ENCODE peak calls at places on chromosome X, in six cellular contexts. One of them, this sample, is unnamed.

GRCh38 chrX:9746148-9746880 is 19.3 kb downstream of the GPR143 start:
- DNase-seq in upper lobe of right lung: no peak
- DNase-seq in dorsolateral prefrontal cortex: no peak
- DNase-seq in activated CD4-positive, alpha-beta T cell treated with anti-CD3 and anti-CD28 coated beads, Interleukin-2, amount 10 ng/mL, durations not matched to agents 7 days and 5 days: no peak
- DNase-seq in stimulated activated CD4-positive, alpha-beta T cell treated with anti-CD3 and anti-CD28 coated beads, Interleukin-4, amount 100 ng/mL, for 24 hours: no peak
- DNase-seq in stomach: no peak
- DNase-seq in this sample: no peak

GRCh38 chrX:65697173-65697572 is 29.7 kb downstream of the MSN start:
- DNase-seq in upper lobe of right lung: no peak
- DNase-seq in dorsolateral prefrontal cortex: no peak
- DNase-seq in activated CD4-positive, alpha-beta T cell treated with anti-CD3 and anti-CD28 coated beads, Interleukin-2, amount 10 ng/mL, durations not matched to agents 7 days and 5 days: no peak
- DNase-seq in stimulated activated CD4-positive, alpha-beta T cell treated with anti-CD3 and anti-CD28 coated beads, Interleukin-4, amount 100 ng/mL, for 24 hours: no peak
- DNase-seq in stomach: no peak
- DNase-seq in this sample: peak; percentile 32

GRCh38 chrX:23726196-23726595 is 16.9 kb downstream of the ACOT9 start:
- DNase-seq in upper lobe of right lung: no peak
- DNase-seq in dorsolateral prefrontal cortex: no peak
- DNase-seq in activated CD4-positive, alpha-beta T cell treated with anti-CD3 and anti-CD28 coated beads, Interleukin-2, amount 10 ng/mL, durations not matched to agents 7 days and 5 days: no peak
- DNase-seq in stimulated activated CD4-positive, alpha-beta T cell treated with anti-CD3 and anti-CD28 coated beads, Interleukin-4, amount 100 ng/mL, for 24 hours: no peak
- DNase-seq in stomach: no peak
- DNase-seq in this sample: no peak

GRCh38 chrX:7318661-7319060 is 170.7 kb upstream of the PUDP start:
- DNase-seq in upper lobe of right lung: no peak
- DNase-seq in dorsolateral prefrontal cortex: no peak
- DNase-seq in activated CD4-positive, alpha-beta T cell treated with anti-CD3 and anti-CD28 coated beads, Interleukin-2, amount 10 ng/mL, durations not matched to agents 7 days and 5 days: no peak
- DNase-seq in stimulated activated CD4-positive, alpha-beta T cell treated with anti-CD3 and anti-CD28 coated beads, Interleukin-4, amount 100 ng/mL, for 24 hours: no peak
- DNase-seq in stomach: no peak
- DNase-seq in this sample: no peak

GRCh38 chrX:134607523-134607922 is 50.7 kb downstream of the PLAC1 start:
- DNase-seq in upper lobe of right lung: no peak
- DNase-seq in dorsolateral prefrontal cortex: no peak
- DNase-seq in activated CD4-positive, alpha-beta T cell treated with anti-CD3 and anti-CD28 coated beads, Interleukin-2, amount 10 ng/mL, durations not matched to agents 7 days and 5 days: no peak
- DNase-seq in stimulated activated CD4-positive, alpha-beta T cell treated with anti-CD3 and anti-CD28 coated beads, Interleukin-4, amount 100 ng/mL, for 24 hours: no peak
- DNase-seq in stomach: no peak
- DNase-seq in this sample: no peak

GRCh38 chrX:18041656-18042055 is 179.0 kb downstream of the BEND2 start:
- DNase-seq in upper lobe of right lung: no peak
- DNase-seq in dorsolateral prefrontal cortex: no peak
- DNase-seq in activated CD4-positive, alpha-beta T cell treated with anti-CD3 and anti-CD28 coated beads, Interleukin-2, amount 10 ng/mL, durations not matched to agents 7 days and 5 days: no peak
- DNase-seq in stimulated activated CD4-positive, alpha-beta T cell treated with anti-CD3 and anti-CD28 coated beads, Interleukin-4, amount 100 ng/mL, for 24 hours: no peak
- DNase-seq in stomach: no peak
- DNase-seq in this sample: no peak

GRCh38 chrX:79156818-79157217 is 12.3 kb downstream of the GPR174 start:
- DNase-seq in upper lobe of right lung: no peak
- DNase-seq in dorsolateral prefrontal cortex: no peak
- DNase-seq in activated CD4-positive, alpha-beta T cell treated with anti-CD3 and anti-CD28 coated beads, Interleukin-2, amount 10 ng/mL, durations not matched to agents 7 days and 5 days: no peak
- DNase-seq in stimulated activated CD4-positive, alpha-beta T cell treated with anti-CD3 and anti-CD28 coated beads, Interleukin-4, amount 100 ng/mL, for 24 hours: no peak
- DNase-seq in stomach: no peak
- DNase-seq in this sample: no peak

GRCh38 chrX:131895002-131895401 is 128.1 kb upstream of the STK26 start:
- DNase-seq in upper lobe of right lung: no peak
- DNase-seq in dorsolateral prefrontal cortex: no peak
- DNase-seq in activated CD4-positive, alpha-beta T cell treated with anti-CD3 and anti-CD28 coated beads, Interleukin-2, amount 10 ng/mL, durations not matched to agents 7 days and 5 days: no peak
- DNase-seq in stimulated activated CD4-positive, alpha-beta T cell treated with anti-CD3 and anti-CD28 coated beads, Interleukin-4, amount 100 ng/mL, for 24 hours: no peak
- DNase-seq in stomach: no peak
- DNase-seq in this sample: no peak

GRCh38 chrX:23504895-23505294 is 162.4 kb upstream of the PRDX4 start:
- DNase-seq in upper lobe of right lung: no peak
- DNase-seq in dorsolateral prefrontal cortex: no peak
- DNase-seq in activated CD4-positive, alpha-beta T cell treated with anti-CD3 and anti-CD28 coated beads, Interleukin-2, amount 10 ng/mL, durations not matched to agents 7 days and 5 days: no peak
- DNase-seq in stimulated activated CD4-positive, alpha-beta T cell treated with anti-CD3 and anti-CD28 coated beads, Interleukin-4, amount 100 ng/mL, for 24 hours: no peak
- DNase-seq in stomach: no peak
- DNase-seq in this sample: no peak

GRCh38 chrX:48854898-48855297 is 19.5 kb upstream of the PCSK1N start:
- DNase-seq in upper lobe of right lung: no peak
- DNase-seq in dorsolateral prefrontal cortex: no peak
- DNase-seq in activated CD4-positive, alpha-beta T cell treated with anti-CD3 and anti-CD28 coated beads, Interleukin-2, amount 10 ng/mL, durations not matched to agents 7 days and 5 days: peak; percentile 7
- DNase-seq in stimulated activated CD4-positive, alpha-beta T cell treated with anti-CD3 and anti-CD28 coated beads, Interleukin-4, amount 100 ng/mL, for 24 hours: no peak
- DNase-seq in stomach: no peak
- DNase-seq in this sample: peak; percentile 5

GRCh38 chrX:30308263-30309138 is 689 bp downstream of the NR0B1 start:
- DNase-seq in upper lobe of right lung: no peak
- DNase-seq in dorsolateral prefrontal cortex: no peak
- DNase-seq in activated CD4-positive, alpha-beta T cell treated with anti-CD3 and anti-CD28 coated beads, Interleukin-2, amount 10 ng/mL, durations not matched to agents 7 days and 5 days: no peak
- DNase-seq in stimulated activated CD4-positive, alpha-beta T cell treated with anti-CD3 and anti-CD28 coated beads, Interleukin-4, amount 100 ng/mL, for 24 hours: no peak
- DNase-seq in stomach: no peak
- DNase-seq in this sample: no peak

GRCh38 chrX:12929701-12930100 is 23.3 kb downstream of the TLR8 start:
- DNase-seq in upper lobe of right lung: no peak
- DNase-seq in dorsolateral prefrontal cortex: no peak
- DNase-seq in activated CD4-positive, alpha-beta T cell treated with anti-CD3 and anti-CD28 coated beads, Interleukin-2, amount 10 ng/mL, durations not matched to agents 7 days and 5 days: no peak
- DNase-seq in stimulated activated CD4-positive, alpha-beta T cell treated with anti-CD3 and anti-CD28 coated beads, Interleukin-4, amount 100 ng/mL, for 24 hours: no peak
- DNase-seq in stomach: no peak
- DNase-seq in this sample: no peak

GRCh38 chrX:32642283-32642682 is 569.1 kb downstream of the DMD start:
- DNase-seq in upper lobe of right lung: no peak
- DNase-seq in dorsolateral prefrontal cortex: no peak
- DNase-seq in activated CD4-positive, alpha-beta T cell treated with anti-CD3 and anti-CD28 coated beads, Interleukin-2, amount 10 ng/mL, durations not matched to agents 7 days and 5 days: no peak
- DNase-seq in stimulated activated CD4-positive, alpha-beta T cell treated with anti-CD3 and anti-CD28 coated beads, Interleukin-4, amount 100 ng/mL, for 24 hours: no peak
- DNase-seq in stomach: no peak
- DNase-seq in this sample: no peak

GRCh38 chrX:74160358-74160757 is 143.6 kb upstream of the ZCCHC13 start:
- DNase-seq in upper lobe of right lung: no peak
- DNase-seq in dorsolateral prefrontal cortex: no peak
- DNase-seq in activated CD4-positive, alpha-beta T cell treated with anti-CD3 and anti-CD28 coated beads, Interleukin-2, amount 10 ng/mL, durations not matched to agents 7 days and 5 days: no peak
- DNase-seq in stimulated activated CD4-positive, alpha-beta T cell treated with anti-CD3 and anti-CD28 coated beads, Interleukin-4, amount 100 ng/mL, for 24 hours: no peak
- DNase-seq in stomach: no peak
- DNase-seq in this sample: no peak

GRCh38 chrX:152821145-152821765 is 9.3 kb downstream of the CETN2 start:
- DNase-seq in upper lobe of right lung: no peak
- DNase-seq in dorsolateral prefrontal cortex: no peak
- DNase-seq in activated CD4-positive, alpha-beta T cell treated with anti-CD3 and anti-CD28 coated beads, Interleukin-2, amount 10 ng/mL, durations not matched to agents 7 days and 5 days: peak; percentile 18
- DNase-seq in stimulated activated CD4-positive, alpha-beta T cell treated with anti-CD3 and anti-CD28 coated beads, Interleukin-4, amount 100 ng/mL, for 24 hours: peak; percentile 4
- DNase-seq in stomach: peak; percentile 52
- DNase-seq in this sample: peak; percentile 31

GRCh38 chrX:9992061-9992460 is 24.9 kb downstream of the CLDN34 start:
- DNase-seq in upper lobe of right lung: no peak
- DNase-seq in dorsolateral prefrontal cortex: no peak
- DNase-seq in activated CD4-positive, alpha-beta T cell treated with anti-CD3 and anti-CD28 coated beads, Interleukin-2, amount 10 ng/mL, durations not matched to agents 7 days and 5 days: no peak
- DNase-seq in stimulated activated CD4-positive, alpha-beta T cell treated with anti-CD3 and anti-CD28 coated beads, Interleukin-4, amount 100 ng/mL, for 24 hours: no peak
- DNase-seq in stomach: no peak
- DNase-seq in this sample: no peak

GRCh38 chrX:12360991-12361598 is 222.8 kb downstream of the FRMPD4 start:
- DNase-seq in upper lobe of right lung: no peak
- DNase-seq in dorsolateral prefrontal cortex: no peak
- DNase-seq in activated CD4-positive, alpha-beta T cell treated with anti-CD3 and anti-CD28 coated beads, Interleukin-2, amount 10 ng/mL, durations not matched to agents 7 days and 5 days: no peak
- DNase-seq in stimulated activated CD4-positive, alpha-beta T cell treated with anti-CD3 and anti-CD28 coated beads, Interleukin-4, amount 100 ng/mL, for 24 hours: no peak
- DNase-seq in stomach: no peak
- DNase-seq in this sample: no peak

GRCh38 chrX:44765556-44765955 is 78.3 kb upstream of the DUSP21 start:
- DNase-seq in upper lobe of right lung: no peak
- DNase-seq in dorsolateral prefrontal cortex: no peak
- DNase-seq in activated CD4-positive, alpha-beta T cell treated with anti-CD3 and anti-CD28 coated beads, Interleukin-2, amount 10 ng/mL, durations not matched to agents 7 days and 5 days: no peak
- DNase-seq in stimulated activated CD4-positive, alpha-beta T cell treated with anti-CD3 and anti-CD28 coated beads, Interleukin-4, amount 100 ng/mL, for 24 hours: no peak
- DNase-seq in stomach: no peak
- DNase-seq in this sample: no peak

GRCh38 chrX:26747877-26748276 is 531.9 kb downstream of the MAGEB5 start:
- DNase-seq in upper lobe of right lung: no peak
- DNase-seq in dorsolateral prefrontal cortex: no peak
- DNase-seq in activated CD4-positive, alpha-beta T cell treated with anti-CD3 and anti-CD28 coated beads, Interleukin-2, amount 10 ng/mL, durations not matched to agents 7 days and 5 days: no peak
- DNase-seq in stimulated activated CD4-positive, alpha-beta T cell treated with anti-CD3 and anti-CD28 coated beads, Interleukin-4, amount 100 ng/mL, for 24 hours: no peak
- DNase-seq in stomach: no peak
- DNase-seq in this sample: no peak

GRCh38 chrX:72306085-72306801 is 529 bp upstream of the CITED1 start:
- DNase-seq in upper lobe of right lung: no peak
- DNase-seq in dorsolateral prefrontal cortex: no peak
- DNase-seq in activated CD4-positive, alpha-beta T cell treated with anti-CD3 and anti-CD28 coated beads, Interleukin-2, amount 10 ng/mL, durations not matched to agents 7 days and 5 days: no peak
- DNase-seq in stimulated activated CD4-positive, alpha-beta T cell treated with anti-CD3 and anti-CD28 coated beads, Interleukin-4, amount 100 ng/mL, for 24 hours: no peak
- DNase-seq in stomach: no peak
- DNase-seq in this sample: no peak

GRCh38 chrX:33970028-33970932 is 161.8 kb downstream of the FAM47A start:
- DNase-seq in upper lobe of right lung: no peak
- DNase-seq in dorsolateral prefrontal cortex: no peak
- DNase-seq in activated CD4-positive, alpha-beta T cell treated with anti-CD3 and anti-CD28 coated beads, Interleukin-2, amount 10 ng/mL, durations not matched to agents 7 days and 5 days: no peak
- DNase-seq in stimulated activated CD4-positive, alpha-beta T cell treated with anti-CD3 and anti-CD28 coated beads, Interleukin-4, amount 100 ng/mL, for 24 hours: no peak
- DNase-seq in stomach: no peak
- DNase-seq in this sample: no peak

GRCh38 chrX:37437160-37437559 is 88.0 kb downstream of the PRRG1 start:
- DNase-seq in upper lobe of right lung: no peak
- DNase-seq in dorsolateral prefrontal cortex: no peak
- DNase-seq in activated CD4-positive, alpha-beta T cell treated with anti-CD3 and anti-CD28 coated beads, Interleukin-2, amount 10 ng/mL, durations not matched to agents 7 days and 5 days: no peak
- DNase-seq in stimulated activated CD4-positive, alpha-beta T cell treated with anti-CD3 and anti-CD28 coated beads, Interleukin-4, amount 100 ng/mL, for 24 hours: no peak
- DNase-seq in stomach: no peak
- DNase-seq in this sample: no peak

GRCh38 chrX:65644621-65645287 is 22.7 kb upstream of the MSN start:
- DNase-seq in upper lobe of right lung: peak; percentile 81
- DNase-seq in dorsolateral prefrontal cortex: peak; percentile 67
- DNase-seq in activated CD4-positive, alpha-beta T cell treated with anti-CD3 and anti-CD28 coated beads, Interleukin-2, amount 10 ng/mL, durations not matched to agents 7 days and 5 days: no peak
- DNase-seq in stimulated activated CD4-positive, alpha-beta T cell treated with anti-CD3 and anti-CD28 coated beads, Interleukin-4, amount 100 ng/mL, for 24 hours: peak; percentile 13
- DNase-seq in stomach: peak; percentile 71
- DNase-seq in this sample: no peak

GRCh38 chrX:153685751-153686676 is 1.7 kb upstream of the SLC6A8 start:
- DNase-seq in upper lobe of right lung: peak; percentile 37
- DNase-seq in dorsolateral prefrontal cortex: no peak
- DNase-seq in activated CD4-positive, alpha-beta T cell treated with anti-CD3 and anti-CD28 coated beads, Interleukin-2, amount 10 ng/mL, durations not matched to agents 7 days and 5 days: no peak
- DNase-seq in stimulated activated CD4-positive, alpha-beta T cell treated with anti-CD3 and anti-CD28 coated beads, Interleukin-4, amount 100 ng/mL, for 24 hours: no peak
- DNase-seq in stomach: no peak
- DNase-seq in this sample: no peak

GRCh38 chrX:150503898-150504219 is 64.6 kb upstream of the MTM1 start:
- DNase-seq in upper lobe of right lung: peak; percentile 65
- DNase-seq in dorsolateral prefrontal cortex: no peak
- DNase-seq in activated CD4-positive, alpha-beta T cell treated with anti-CD3 and anti-CD28 coated beads, Interleukin-2, amount 10 ng/mL, durations not matched to agents 7 days and 5 days: no peak
- DNase-seq in stimulated activated CD4-positive, alpha-beta T cell treated with anti-CD3 and anti-CD28 coated beads, Interleukin-4, amount 100 ng/mL, for 24 hours: no peak
- DNase-seq in stomach: peak; percentile 49
- DNase-seq in this sample: no peak

GRCh38 chrX:123731258-123731986 is 1.4 kb downstream of the THOC2 start:
- DNase-seq in upper lobe of right lung: peak; percentile 66
- DNase-seq in dorsolateral prefrontal cortex: no peak
- DNase-seq in activated CD4-positive, alpha-beta T cell treated with anti-CD3 and anti-CD28 coated beads, Interleukin-2, amount 10 ng/mL, durations not matched to agents 7 days and 5 days: peak; percentile 8
- DNase-seq in stimulated activated CD4-positive, alpha-beta T cell treated with anti-CD3 and anti-CD28 coated beads, Interleukin-4, amount 100 ng/mL, for 24 hours: peak; percentile 12
- DNase-seq in stomach: no peak
- DNase-seq in this sample: peak; percentile 28

GRCh38 chrX:122579036-122579435 is 605.0 kb upstream of the GRIA3 start:
- DNase-seq in upper lobe of right lung: no peak
- DNase-seq in dorsolateral prefrontal cortex: no peak
- DNase-seq in activated CD4-positive, alpha-beta T cell treated with anti-CD3 and anti-CD28 coated beads, Interleukin-2, amount 10 ng/mL, durations not matched to agents 7 days and 5 days: no peak
- DNase-seq in stimulated activated CD4-positive, alpha-beta T cell treated with anti-CD3 and anti-CD28 coated beads, Interleukin-4, amount 100 ng/mL, for 24 hours: no peak
- DNase-seq in stomach: no peak
- DNase-seq in this sample: no peak

GRCh38 chrX:49308604-49309269 is 5.3 kb downstream of the GAGE10 start:
- DNase-seq in upper lobe of right lung: peak; percentile 68
- DNase-seq in dorsolateral prefrontal cortex: no peak
- DNase-seq in activated CD4-positive, alpha-beta T cell treated with anti-CD3 and anti-CD28 coated beads, Interleukin-2, amount 10 ng/mL, durations not matched to agents 7 days and 5 days: peak; percentile 50
- DNase-seq in stimulated activated CD4-positive, alpha-beta T cell treated with anti-CD3 and anti-CD28 coated beads, Interleukin-4, amount 100 ng/mL, for 24 hours: peak; percentile 8
- DNase-seq in stomach: no peak
- DNase-seq in this sample: peak; percentile 36

GRCh38 chrX:1592128-1592862 is 891 bp downstream of the AKAP17A start:
- DNase-seq in upper lobe of right lung: peak; percentile 72
- DNase-seq in dorsolateral prefrontal cortex: no peak
- DNase-seq in activated CD4-positive, alpha-beta T cell treated with anti-CD3 and anti-CD28 coated beads, Interleukin-2, amount 10 ng/mL, durations not matched to agents 7 days and 5 days: peak; percentile 27
- DNase-seq in stimulated activated CD4-positive, alpha-beta T cell treated with anti-CD3 and anti-CD28 coated beads, Interleukin-4, amount 100 ng/mL, for 24 hours: no peak
- DNase-seq in stomach: peak; percentile 26
- DNase-seq in this sample: no peak

GRCh38 chrX:24955372-24955771 is 60.4 kb downstream of the ARX start:
- DNase-seq in upper lobe of right lung: no peak
- DNase-seq in dorsolateral prefrontal cortex: no peak
- DNase-seq in activated CD4-positive, alpha-beta T cell treated with anti-CD3 and anti-CD28 coated beads, Interleukin-2, amount 10 ng/mL, durations not matched to agents 7 days and 5 days: no peak
- DNase-seq in stimulated activated CD4-positive, alpha-beta T cell treated with anti-CD3 and anti-CD28 coated beads, Interleukin-4, amount 100 ng/mL, for 24 hours: no peak
- DNase-seq in stomach: no peak
- DNase-seq in this sample: no peak

GRCh38 chrX:72023071-72023470 is 108.6 kb downstream of the RTL5 start:
- DNase-seq in upper lobe of right lung: no peak
- DNase-seq in dorsolateral prefrontal cortex: no peak
- DNase-seq in activated CD4-positive, alpha-beta T cell treated with anti-CD3 and anti-CD28 coated beads, Interleukin-2, amount 10 ng/mL, durations not matched to agents 7 days and 5 days: no peak
- DNase-seq in stimulated activated CD4-positive, alpha-beta T cell treated with anti-CD3 and anti-CD28 coated beads, Interleukin-4, amount 100 ng/mL, for 24 hours: no peak
- DNase-seq in stomach: peak; percentile 72
- DNase-seq in this sample: no peak

GRCh38 chrX:16785247-16786138 is 773 bp upstream of the TXLNG start:
- DNase-seq in upper lobe of right lung: no peak
- DNase-seq in dorsolateral prefrontal cortex: peak; percentile 26
- DNase-seq in activated CD4-positive, alpha-beta T cell treated with anti-CD3 and anti-CD28 coated beads, Interleukin-2, amount 10 ng/mL, durations not matched to agents 7 days and 5 days: peak; percentile 6
- DNase-seq in stimulated activated CD4-positive, alpha-beta T cell treated with anti-CD3 and anti-CD28 coated beads, Interleukin-4, amount 100 ng/mL, for 24 hours: peak; percentile 4
- DNase-seq in stomach: peak; percentile 40
- DNase-seq in this sample: peak; percentile 8

GRCh38 chrX:39212456-39212855 is 411.2 kb downstream of the MID1IP1 start:
- DNase-seq in upper lobe of right lung: no peak
- DNase-seq in dorsolateral prefrontal cortex: no peak
- DNase-seq in activated CD4-positive, alpha-beta T cell treated with anti-CD3 and anti-CD28 coated beads, Interleukin-2, amount 10 ng/mL, durations not matched to agents 7 days and 5 days: no peak
- DNase-seq in stimulated activated CD4-positive, alpha-beta T cell treated with anti-CD3 and anti-CD28 coated beads, Interleukin-4, amount 100 ng/mL, for 24 hours: peak; percentile 53
- DNase-seq in stomach: no peak
- DNase-seq in this sample: peak; percentile 10

This sample was measured in DND-41.